ENCODE peak calls at places on chromosome 1, in four cellular contexts. T, F, O and A are unnamed samples.

GRCh38 chr1:171916315-171916771 is 75.0 kb downstream of the DNM3 start:
- DNase-seq in F (no peak), T (no peak), O (no peak), A (no peak)

GRCh38 chr1:22039594-22040347 is 12.7 kb upstream of the CDC42 start:
- DNase-seq in T (peak), F (peak), O (peak), A (no peak)

GRCh38 chr1:118918230-118918939 is 69.8 kb downstream of the TBX15 start:
- DNase-seq in F (no peak), T (no peak), O (no peak), A (no peak)

GRCh38 chr1:177884499-177885021 is 85.3 kb downstream of the SEC16B start:
- DNase-seq in O (peak), T (no peak), F (no peak), A (no peak)

GRCh38 chr1:228540161-228540917 is 53.2 kb downstream of the RNF187 start:
- DNase-seq in T (no peak), F (no peak), O (no peak), A (peak)

GRCh38 chr1:28893403-28894102 is 20.8 kb upstream of the EPB41 start:
- DNase-seq in T (no peak), F (no peak), O (peak), A (no peak)

GRCh38 chr1:119653839-119654170 is 5.7 kb upstream of the ZNF697 start:
- DNase-seq in F (no peak), O (peak), T (no peak), A (no peak)

GRCh38 chr1:226417350-226417749 is 9.5 kb upstream of the PARP1 start:
- DNase-seq in O (no peak), F (no peak), T (no peak), A (no peak)

GRCh38 chr1:235503333-235504121 is 725 bp downstream of the B3GALNT2 start:
- DNase-seq in O (peak), T (peak), F (peak), A (peak)

GRCh38 chr1:1619917-1620361 is 4.6 kb downstream of the MIB2 start:
- DNase-seq in T (no peak), F (no peak), O (no peak), A (no peak)
- TF ChIP-seq CTCF in T (no peak), F (peak), O (peak), A (peak)

DNA sequence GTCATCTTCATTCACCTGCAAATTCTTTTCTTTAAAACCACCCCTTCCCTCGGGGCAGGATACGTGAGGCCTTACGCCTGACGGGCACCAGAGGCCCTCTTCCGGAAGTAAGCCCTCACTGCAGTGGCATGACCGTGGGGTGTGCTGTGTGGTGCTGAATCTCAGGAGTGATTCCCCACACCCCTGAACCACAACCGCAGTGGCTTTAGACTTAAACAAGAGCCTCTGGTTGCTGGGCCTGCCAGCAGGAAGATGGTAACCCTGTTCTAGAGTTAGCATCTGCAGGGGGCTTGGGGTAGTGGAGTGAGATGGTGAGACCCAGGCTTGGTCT is 12.1 kb downstream of the BSND start:
- DNase-seq in O (no peak), T (no peak), F (no peak), A (no peak)
- TF ChIP-seq CTCF in O (no peak), T (no peak), F (no peak), A (peak)

GRCh38 chr1:47192458-47193384 is 2.9 kb upstream of the PDZK1IP1 start:
- DNase-seq in F (peak), O (peak), T (peak), A (no peak)
- TF ChIP-seq CTCF in F (peak), O (peak), T (peak), A (peak)

DNA sequence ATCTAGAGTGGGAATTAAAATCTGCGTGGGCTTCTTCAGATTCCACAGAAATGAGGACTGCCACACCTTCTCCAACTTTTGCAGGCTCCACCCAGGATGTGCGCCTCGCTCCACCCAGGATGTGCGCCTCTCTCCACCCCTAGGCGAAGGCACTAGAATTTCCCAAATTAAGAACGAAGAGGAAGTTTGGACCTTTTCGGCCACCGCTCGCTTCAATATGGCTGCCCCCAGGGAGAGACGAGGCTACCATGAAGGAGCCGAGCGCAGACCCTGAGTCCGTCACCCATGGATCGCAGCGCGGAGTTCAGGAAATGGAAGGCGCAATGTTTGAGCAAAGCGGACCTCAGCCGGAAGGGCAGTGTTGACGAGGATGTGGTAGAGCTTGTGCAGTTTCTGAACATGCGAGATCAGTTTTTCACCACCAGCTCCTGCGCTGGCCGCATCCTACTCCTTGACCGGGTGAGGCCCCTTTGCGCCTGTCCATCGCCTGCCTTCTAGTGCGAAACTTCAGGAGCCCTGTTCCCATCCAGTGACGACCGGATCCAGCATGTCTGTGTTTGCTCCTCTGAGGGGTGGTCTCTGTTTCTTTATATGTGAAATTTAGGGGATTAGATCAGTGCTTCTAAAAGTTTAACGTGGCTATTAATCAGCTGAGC is at the start of the genes CRYZ and TYW3:
- DNase-seq in F (peak), T (peak), O (peak), A (no peak)
- TF ChIP-seq CTCF in F (no peak), T (no peak), O (no peak), A (no peak)